ENCODE peak calls at places on chromosomes 4 and X, in six cellular contexts. One of them, this sample, is unnamed.

GRCh38 chrX:51395807-51396728 is 63.4 kb downstream of the NUDT10 start:
- DNase-seq in HCT116: no peak
- DNase-seq in H1: no peak
- DNase-seq in K562: no peak
- DNase-seq in HepG2: no peak
- DNase-seq in GM12878: no peak
- DNase-seq in this sample: no peak

GRCh38 chr4:6104541-6105130 is 86.4 kb upstream of the C4orf50 start:
- DNase-seq in HCT116: no peak
- DNase-seq in H1: no peak
- DNase-seq in K562: no peak
- DNase-seq in HepG2: no peak
- DNase-seq in GM12878: no peak
- DNase-seq in this sample: no peak

GRCh38 chr4:121278811-121279368 is 101.9 kb downstream of the QRFPR start:
- DNase-seq in HCT116: no peak
- DNase-seq in H1: no peak
- DNase-seq in K562: no peak
- DNase-seq in HepG2: no peak
- DNase-seq in GM12878: peak
- DNase-seq in this sample: no peak

GRCh38 chr4:153573221-153573620 is 107.1 kb downstream of the TMEM131L start:
- DNase-seq in HCT116: no peak
- DNase-seq in H1: no peak
- DNase-seq in K562: no peak
- DNase-seq in HepG2: no peak
- DNase-seq in GM12878: no peak
- DNase-seq in this sample: no peak

GRCh38 chrX:19630228-19630627 is 114.9 kb upstream of the MAP3K15 start:
- DNase-seq in HCT116: no peak
- DNase-seq in H1: no peak
- DNase-seq in K562: no peak
- DNase-seq in HepG2: no peak
- DNase-seq in GM12878: peak
- DNase-seq in this sample: no peak

GRCh38 chr4:69689530-69690111 is 36.6 kb upstream of the UGT2A1 start:
- DNase-seq in HCT116: peak
- DNase-seq in H1: no peak
- DNase-seq in K562: peak
- DNase-seq in HepG2: peak
- DNase-seq in GM12878: no peak
- DNase-seq in this sample: no peak

GRCh38 chr4:88659061-88659889 is 38.4 kb downstream of the NAP1L5 start:
- DNase-seq in HCT116: peak
- DNase-seq in H1: no peak
- DNase-seq in K562: peak
- DNase-seq in HepG2: peak
- DNase-seq in GM12878: peak
- DNase-seq in this sample: peak

GRCh38 chrX:119647552-119648420 is 41.6 kb upstream of the NKRF start:
- DNase-seq in HCT116: no peak
- DNase-seq in H1: no peak
- DNase-seq in K562: no peak
- DNase-seq in HepG2: no peak
- DNase-seq in GM12878: peak
- DNase-seq in this sample: no peak

GRCh38 chr4:86152454-86152853 is 207.4 kb downstream of the MAPK10 start:
- DNase-seq in HCT116: no peak
- DNase-seq in H1: no peak
- DNase-seq in K562: no peak
- DNase-seq in HepG2: no peak
- DNase-seq in GM12878: no peak
- DNase-seq in this sample: no peak

GRCh38 chrX:135951291-135951690 is 22.5 kb downstream of the MMGT1 start:
- DNase-seq in HCT116: no peak
- DNase-seq in H1: no peak
- DNase-seq in K562: no peak
- DNase-seq in HepG2: no peak
- DNase-seq in GM12878: no peak
- DNase-seq in this sample: no peak

GRCh38 chrX:123201720-123202119 is 17.6 kb downstream of the GRIA3 start:
- DNase-seq in HCT116: no peak
- DNase-seq in H1: no peak
- DNase-seq in K562: no peak
- DNase-seq in HepG2: peak
- DNase-seq in GM12878: no peak
- DNase-seq in this sample: no peak

GRCh38 chr4:159366966-159367365 is 264.1 kb downstream of the RAPGEF2 start:
- DNase-seq in HCT116: no peak
- DNase-seq in H1: no peak
- DNase-seq in K562: no peak
- DNase-seq in HepG2: peak
- DNase-seq in GM12878: no peak
- DNase-seq in this sample: no peak

GRCh38 chr4:186946140-186946539 is 222.5 kb upstream of the FAT1 start:
- DNase-seq in HCT116: no peak
- DNase-seq in H1: no peak
- DNase-seq in K562: no peak
- DNase-seq in HepG2: no peak
- DNase-seq in GM12878: no peak
- DNase-seq in this sample: no peak

GRCh38 chr4:122894802-122895201 is 27.6 kb downstream of the NUDT6 start:
- DNase-seq in HCT116: no peak
- DNase-seq in H1: no peak
- DNase-seq in K562: no peak
- DNase-seq in HepG2: no peak
- DNase-seq in GM12878: no peak
- DNase-seq in this sample: no peak

GRCh38 chr4:89838005-89838404 is 1.0 kb upstream of the SNCA start:
- DNase-seq in HCT116: no peak
- DNase-seq in H1: no peak
- DNase-seq in K562: peak
- DNase-seq in HepG2: no peak
- DNase-seq in GM12878: no peak
- DNase-seq in this sample: no peak

GRCh38 chr4:89836031-89836777 is 757 bp downstream of the SNCA start:
- DNase-seq in HCT116: no peak
- DNase-seq in H1: no peak
- DNase-seq in K562: peak
- DNase-seq in HepG2: no peak
- DNase-seq in GM12878: no peak
- DNase-seq in this sample: no peak

GRCh38 chr4:89835413-89835812 is 1.5 kb downstream of the SNCA start:
- DNase-seq in HCT116: no peak
- DNase-seq in H1: no peak
- DNase-seq in K562: no peak
- DNase-seq in HepG2: no peak
- DNase-seq in GM12878: no peak
- DNase-seq in this sample: no peak

GRCh38 chr4:89837385-89837995 is 529 bp upstream of the SNCA start:
- DNase-seq in HCT116: no peak
- DNase-seq in H1: peak
- DNase-seq in K562: peak
- DNase-seq in HepG2: no peak
- DNase-seq in GM12878: no peak
- DNase-seq in this sample: peak

DNA sequence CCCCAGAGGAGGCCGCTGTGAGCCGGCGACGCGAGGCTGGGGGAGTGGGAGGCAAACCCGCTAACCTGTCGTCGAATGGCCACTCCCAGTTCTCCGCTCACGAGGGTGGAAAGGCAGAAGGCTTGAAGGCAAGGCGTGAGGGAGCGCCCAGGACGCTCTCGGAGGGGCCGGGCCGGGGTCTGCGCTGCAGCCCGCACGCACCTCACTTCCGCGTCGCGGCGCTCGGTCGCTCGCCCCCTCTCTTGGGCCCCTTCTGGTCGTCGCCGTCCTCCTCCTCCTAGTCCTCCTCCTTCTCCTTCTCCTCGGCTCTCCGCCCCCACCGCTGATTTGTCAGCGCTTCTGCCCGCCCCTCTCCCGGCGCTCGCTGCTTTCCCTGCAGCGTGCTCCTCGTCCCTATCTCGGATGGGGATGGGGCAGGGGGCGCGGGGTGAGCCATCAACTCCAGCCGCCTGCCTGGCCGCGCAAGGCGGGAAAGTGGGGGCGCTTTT is at the start of gene SNCA:
- DNase-seq in HCT116: no peak
- DNase-seq in H1: peak
- DNase-seq in K562: peak
- DNase-seq in HepG2: no peak
- DNase-seq in GM12878: no peak
- DNase-seq in this sample: peak
- H3K9ac ChIP-seq in HCT116: no peak
- H3K9ac ChIP-seq in H1: peak
- H3K9ac ChIP-seq in K562: no peak
- H3K9ac ChIP-seq in HepG2: no peak
- H3K9ac ChIP-seq in GM12878: no peak
- H3K9ac ChIP-seq in this sample: peak

DNA sequence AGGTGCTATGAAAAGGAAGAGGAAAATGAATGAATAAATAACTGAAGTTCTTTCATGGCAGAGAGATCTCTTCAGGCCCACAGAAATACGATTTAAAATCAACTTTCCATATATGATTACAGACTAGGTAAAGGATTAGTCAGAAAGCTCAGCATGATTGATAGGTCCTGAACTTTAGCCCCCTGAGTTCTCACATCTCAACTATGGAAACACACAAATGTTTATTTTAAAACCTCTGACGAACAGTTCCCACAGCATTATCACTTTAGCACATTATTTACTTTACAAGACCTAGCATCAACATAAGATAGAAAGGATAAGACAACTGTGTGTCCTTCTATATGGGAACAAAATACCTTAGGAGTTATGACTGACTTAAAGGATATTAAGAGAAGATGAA is 104.4 kb downstream of the CORIN start:
- DNase-seq in HCT116: no peak
- DNase-seq in H1: no peak
- DNase-seq in K562: no peak
- DNase-seq in HepG2: peak
- DNase-seq in GM12878: no peak
- DNase-seq in this sample: no peak
- TF ChIP-seq ZNF274 in HCT116: no peak
- TF ChIP-seq ZNF274 in H1: no peak
- TF ChIP-seq ZNF274 in K562: no peak
- TF ChIP-seq ZNF274 in HepG2: no peak
- TF ChIP-seq ZNF274 in GM12878: no peak
- TF ChIP-seq ZNF274 in this sample: no peak

DNA sequence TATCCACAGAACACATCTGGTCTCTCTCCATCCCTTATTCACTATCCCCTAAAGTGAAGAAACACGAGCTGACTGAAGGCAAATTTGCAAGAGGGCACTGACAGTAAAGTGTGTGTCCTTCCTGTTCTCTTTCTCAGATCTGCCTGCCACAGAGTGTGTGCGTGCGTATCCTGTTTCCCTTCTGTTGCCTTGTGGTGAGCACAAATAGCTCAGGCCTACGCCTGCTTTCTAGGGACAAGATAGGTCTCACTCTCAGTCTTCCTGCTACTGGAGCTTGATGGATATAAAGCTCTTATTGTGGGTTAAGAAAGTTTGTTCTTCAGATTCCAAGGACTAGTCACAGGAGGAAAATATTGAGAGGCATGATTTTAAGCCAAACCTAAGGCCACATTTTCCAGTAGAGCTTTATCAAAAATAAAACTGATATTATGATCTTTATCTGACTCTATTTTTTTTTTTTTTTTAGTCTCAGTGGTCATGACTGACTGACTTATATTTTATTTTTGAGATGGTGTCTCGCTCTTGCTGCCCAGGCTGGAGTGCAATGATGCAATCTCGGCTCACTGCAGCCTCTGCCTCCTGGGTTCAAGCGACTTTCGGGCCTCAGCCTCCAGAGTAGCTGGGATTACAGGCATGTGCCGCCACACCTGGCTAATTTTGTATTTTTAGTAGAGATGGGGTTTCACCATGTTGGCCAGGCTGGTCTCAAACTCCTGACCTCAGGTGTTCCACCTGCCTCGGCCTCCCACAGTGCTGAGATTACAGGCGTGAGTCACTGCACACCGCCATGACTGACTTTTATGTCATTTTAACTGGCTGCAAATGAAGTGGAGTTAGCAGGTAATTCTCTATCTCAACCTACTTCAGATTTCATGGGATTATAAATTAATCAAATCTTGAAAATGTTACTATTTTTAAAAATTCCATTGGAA is 140.3 kb upstream of the SH3RF1 start:
- DNase-seq in HCT116: no peak
- DNase-seq in H1: no peak
- DNase-seq in K562: no peak
- DNase-seq in HepG2: no peak
- DNase-seq in GM12878: peak
- DNase-seq in this sample: no peak
- H3K9ac ChIP-seq in HCT116: no peak
- H3K9ac ChIP-seq in H1: no peak
- H3K9ac ChIP-seq in K562: no peak
- H3K9ac ChIP-seq in HepG2: no peak
- H3K9ac ChIP-seq in GM12878: peak
- H3K9ac ChIP-seq in this sample: no peak

GRCh38 chrX:71181910-71182799 is 37.5 kb downstream of the NLGN3 start:
- DNase-seq in HCT116: peak
- DNase-seq in H1: peak
- DNase-seq in K562: peak
- DNase-seq in HepG2: peak
- DNase-seq in GM12878: peak
- DNase-seq in this sample: peak

GRCh38 chrX:71178908-71179307 is 34.3 kb downstream of the NLGN3 start:
- DNase-seq in HCT116: peak
- DNase-seq in H1: no peak
- DNase-seq in K562: peak
- DNase-seq in HepG2: peak
- DNase-seq in GM12878: peak
- DNase-seq in this sample: peak

GRCh38 chrX:71184092-71184491 is 38.9 kb upstream of the GJB1 start:
- DNase-seq in HCT116: no peak
- DNase-seq in H1: no peak
- DNase-seq in K562: no peak
- DNase-seq in HepG2: peak
- DNase-seq in GM12878: no peak
- DNase-seq in this sample: no peak

GRCh38 chrX:71183341-71183740 is 38.7 kb downstream of the NLGN3 start:
- DNase-seq in HCT116: no peak
- DNase-seq in H1: no peak
- DNase-seq in K562: no peak
- DNase-seq in HepG2: peak
- DNase-seq in GM12878: no peak
- DNase-seq in this sample: no peak

GRCh38 chrX:71181558-71181909 is 36.9 kb downstream of the NLGN3 start:
- DNase-seq in HCT116: no peak
- DNase-seq in H1: no peak
- DNase-seq in K562: peak
- DNase-seq in HepG2: no peak
- DNase-seq in GM12878: no peak
- DNase-seq in this sample: no peak
- TF ChIP-seq ZNF274 in HCT116: no peak
- TF ChIP-seq ZNF274 in H1: no peak
- TF ChIP-seq ZNF274 in K562: no peak
- TF ChIP-seq ZNF274 in HepG2: no peak
- TF ChIP-seq ZNF274 in GM12878: no peak
- TF ChIP-seq ZNF274 in this sample: no peak

DNA sequence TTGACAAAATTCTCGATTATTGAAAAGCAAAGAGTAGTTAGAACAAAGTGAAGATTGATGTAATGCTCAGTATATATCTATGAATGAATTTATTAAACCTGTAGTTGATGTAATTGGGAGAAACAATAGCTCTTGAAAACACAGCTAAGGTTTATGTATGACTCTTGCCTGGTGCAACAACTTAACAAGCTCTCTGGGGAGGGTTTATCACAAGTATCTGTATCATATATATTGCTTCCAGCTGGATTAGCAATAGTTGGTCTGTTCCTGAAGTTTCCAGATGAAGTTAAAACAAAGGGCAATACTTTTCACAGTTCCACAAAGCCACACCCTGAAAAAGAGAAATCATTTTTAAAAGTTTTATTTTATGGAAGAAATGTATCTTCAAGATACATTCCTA is 91.4 kb downstream of the ARSJ start:
- DNase-seq in HCT116: no peak
- DNase-seq in H1: no peak
- DNase-seq in K562: no peak
- DNase-seq in HepG2: no peak
- DNase-seq in GM12878: no peak
- DNase-seq in this sample: no peak
- H3K9ac ChIP-seq in HCT116: no peak
- H3K9ac ChIP-seq in H1: no peak
- H3K9ac ChIP-seq in K562: no peak
- H3K9ac ChIP-seq in HepG2: no peak
- H3K9ac ChIP-seq in GM12878: no peak
- H3K9ac ChIP-seq in this sample: no peak

This sample was measured in NT2/D1.